ENCODE peak calls at places on chromosomes 1 and 21, in nine cellular contexts. C, S, Q, M, E, U, T, W and V are unnamed samples. For H3K4me1, the result is how much of the 10 kb centered on the place peaks cover.

GRCh38 chr1:187911820-187912219 is 1083.1 kb downstream of the PLA2G4A start:
- DNase-seq in C (no peak), S (no peak), Q (no peak), M (no peak), E (no peak), U (no peak), T (no peak), W (no peak), V (no peak)

GRCh38 chr1:89540406-89540970 is 15.9 kb downstream of the LRRC8B start:
- DNase-seq in C (no peak), S (no peak), Q (no peak), M (no peak), E (no peak), U (no peak), T (no peak), W (no peak), V (no peak)

GRCh38 chr1:241212624-241213023 is 144.4 kb downstream of the RGS7 start:
- DNase-seq in C (no peak), S (no peak), Q (no peak), M (no peak), E (no peak), U (no peak), T (no peak), W (no peak), V (no peak)

GRCh38 chr1:55378582-55378981 is 163.4 kb upstream of the USP24 start:
- DNase-seq in C (no peak), S (peak), Q (no peak), M (no peak), E (no peak), U (no peak), T (no peak), W (peak), V (peak)

GRCh38 chr1:66585002-66585401 is 51.0 kb downstream of the SGIP1 start:
- DNase-seq in C (no peak), S (no peak), Q (no peak), M (no peak), E (no peak), U (no peak), T (no peak), W (no peak), V (no peak)

GRCh38 chr1:227940791-227941241 is 6.9 kb downstream of the WNT9A start:
- DNase-seq in C (no peak), S (no peak), Q (no peak), M (peak), E (no peak), U (no peak), T (peak), W (no peak), V (no peak)

GRCh38 chr1:207884276-207885029 is 26.5 kb downstream of the CD34 start:
- DNase-seq in C (no peak), S (no peak), Q (no peak), M (no peak), E (no peak), U (no peak), T (no peak), W (no peak), V (no peak)

GRCh38 chr1:163596541-163597258 is 274.9 kb downstream of the NUF2 start:
- DNase-seq in C (no peak), S (peak), Q (no peak), M (no peak), E (no peak), U (no peak), T (no peak), W (no peak), V (no peak)

GRCh38 chr1:11927866-11928592 is 1.8 kb upstream of the KIAA2013 start:
- DNase-seq in C (no peak), S (no peak), Q (no peak), M (no peak), E (no peak), U (no peak), T (no peak), W (peak), V (no peak)

GRCh38 chr1:222390181-222390580 is 157.7 kb downstream of the HHIPL2 start:
- DNase-seq in C (no peak), S (no peak), Q (no peak), M (no peak), E (no peak), U (no peak), T (no peak), W (peak), V (no peak)

GRCh38 chr1:30335997-30336390 is 387.4 kb downstream of the MATN1 start:
- DNase-seq in C (no peak), S (no peak), Q (no peak), M (no peak), E (no peak), U (no peak), T (no peak), W (no peak), V (no peak)

DNA sequence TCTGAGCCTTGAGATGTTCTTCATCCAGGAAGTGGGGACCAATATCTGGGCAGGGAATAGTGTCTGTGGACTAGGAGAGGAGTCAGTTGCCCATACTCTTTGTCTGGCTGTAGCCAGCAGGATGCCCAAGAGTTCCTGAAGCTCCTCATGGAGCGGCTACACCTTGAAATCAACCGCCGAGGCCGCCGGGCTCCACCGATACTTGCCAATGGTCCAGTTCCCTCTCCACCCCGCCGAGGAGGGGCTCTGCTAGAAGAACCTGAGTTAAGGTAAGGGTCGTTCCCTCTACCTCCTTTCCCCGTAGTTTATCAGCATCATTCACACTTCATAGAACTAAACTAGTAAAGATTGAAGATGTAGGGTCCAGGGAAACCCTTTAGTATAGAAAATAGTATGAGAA is 3.4 kb upstream of the PPOX start:
- DNase-seq in C (no peak), S (no peak), Q (no peak), M (no peak), E (no peak), U (no peak), T (no peak), W (no peak), V (no peak)
- H3K4me1 ChIP-seq in C (under half), S (under half), Q (under half), M (under half), E (under half), U (under half), T (under half), W (under half), V (under half)

GRCh38 chr1:212471286-212471685 is 38.6 kb downstream of the NENF start:
- DNase-seq in C (no peak), S (no peak), Q (no peak), M (no peak), E (no peak), U (no peak), T (no peak), W (no peak), V (no peak)
- H3K4me1 ChIP-seq in C (under half), S (under half), Q (under half), M (under half), E (under half), U (under half), T (under half), W (under half), V (under half)

GRCh38 chr1:160043543-160043942 is 11.8 kb upstream of the PIGM start:
- DNase-seq in C (no peak), S (no peak), Q (no peak), M (no peak), E (no peak), U (no peak), T (no peak), W (no peak), V (no peak)

GRCh38 chr1:160045653-160046052 is 13.9 kb upstream of the PIGM start:
- DNase-seq in C (no peak), S (no peak), Q (no peak), M (no peak), E (no peak), U (no peak), T (no peak), W (no peak), V (no peak)

DNA sequence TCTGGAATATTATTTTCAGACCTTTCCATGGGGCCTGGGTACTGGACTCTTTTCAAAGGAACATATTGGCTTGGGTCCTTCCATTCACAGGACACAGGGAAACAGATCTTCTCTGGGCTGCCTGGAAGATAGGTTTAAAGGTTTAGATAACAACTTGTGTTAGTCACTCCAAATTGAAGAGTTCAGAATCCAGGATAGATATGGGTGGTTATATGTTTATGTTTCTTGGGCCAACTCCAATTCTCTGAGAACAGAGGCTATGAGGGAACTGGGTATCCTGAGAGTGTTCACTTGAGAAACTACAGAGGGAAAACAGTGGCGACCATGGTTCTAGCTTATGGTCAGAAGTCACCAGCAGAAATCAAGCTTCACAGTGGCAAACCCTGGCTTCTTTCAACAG is 8.7 kb upstream of the PIGM start:
- DNase-seq in C (no peak), S (no peak), Q (no peak), M (no peak), E (no peak), U (no peak), T (no peak), W (no peak), V (no peak)
- H3K4me1 ChIP-seq in C (under half), S (under half), Q (under half), M (under half), E (under half), U (under half), T (under half), W (under half), V (under half)

DNA sequence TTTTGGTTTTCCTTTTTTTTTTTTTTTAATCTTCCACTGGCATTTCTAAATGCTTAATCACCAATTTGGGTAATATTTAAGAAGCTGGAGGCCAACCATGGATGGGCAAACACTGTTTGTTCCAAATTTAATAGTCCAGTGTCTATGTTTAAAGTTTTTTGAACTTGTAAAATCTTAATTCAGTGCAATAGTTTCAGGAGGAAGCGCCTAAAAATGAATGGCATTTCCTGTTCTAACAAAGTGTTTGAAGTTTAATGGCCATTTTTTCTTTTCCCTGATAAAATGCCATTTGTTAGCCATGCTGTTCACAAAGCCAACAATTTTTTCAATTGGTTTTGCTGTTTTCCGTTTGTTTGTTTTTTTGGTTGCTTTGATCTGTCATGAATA is 552.1 kb downstream of the LMO4 start:
- DNase-seq in C (no peak), S (no peak), Q (no peak), M (no peak), E (no peak), U (no peak), T (no peak), W (peak), V (no peak)
- H3K4me1 ChIP-seq in C (under half), S (under half), Q (under half), M (under half), E (under half), U (under half), T (under half), W (under half), V (under half)

GRCh38 chr21:38314534-38314933 is 57.7 kb downstream of the KCNJ15 start:
- DNase-seq in C (no peak), S (no peak), Q (no peak), M (no peak), E (no peak), U (no peak), T (no peak), W (no peak), V (no peak)
- H3K4me1 ChIP-seq in C (under half), S (under half), Q (under half), M (under half), E (under half), U (under half), T (under half), W (under half), V (under half)

DNA sequence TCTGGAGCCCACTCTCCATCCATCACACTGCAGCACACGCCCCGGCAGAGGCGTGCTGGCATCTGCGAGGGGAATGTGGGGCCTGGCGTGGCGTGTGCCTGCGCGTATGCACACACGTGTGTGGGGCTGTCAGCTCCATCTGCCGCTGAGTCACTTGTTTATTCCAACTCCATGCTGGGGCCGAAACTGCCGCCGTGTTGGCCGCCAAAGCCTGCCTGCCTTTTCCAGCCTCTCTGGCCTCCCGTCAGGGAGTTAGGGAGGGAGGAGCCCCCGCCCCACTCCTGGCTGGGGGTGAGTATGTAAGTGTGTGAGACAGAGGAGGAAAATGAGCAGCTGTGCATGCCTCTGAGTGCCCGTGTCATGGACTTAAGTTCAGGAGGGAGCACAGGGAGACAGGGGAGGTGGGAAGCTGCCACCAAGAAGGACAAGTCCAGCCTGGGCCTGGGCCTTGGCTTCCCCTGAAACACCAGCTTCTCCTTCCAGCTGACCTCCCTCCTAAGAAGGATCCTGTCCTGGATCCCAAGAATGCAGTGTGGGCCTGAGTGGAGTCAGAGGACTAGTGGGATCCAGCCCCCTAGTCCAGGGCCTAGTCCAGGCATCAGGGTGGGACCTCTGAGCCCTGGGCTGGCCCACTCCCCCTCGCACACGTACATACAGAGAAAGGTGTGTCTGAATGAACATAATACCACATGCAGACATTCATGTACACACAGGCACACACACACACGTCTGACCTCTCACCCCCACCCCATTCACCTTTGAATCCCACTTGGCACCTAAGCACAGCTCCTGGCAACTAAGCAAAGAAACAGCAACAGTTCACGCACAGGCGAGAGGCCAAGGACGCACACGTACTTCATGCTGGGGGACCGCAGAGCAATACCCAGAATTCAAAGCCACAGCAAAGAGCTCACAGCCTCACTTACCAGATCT is 24.7 kb downstream of the MEF2D start:
- DNase-seq in C (no peak), S (no peak), Q (no peak), M (peak), E (no peak), U (peak), T (no peak), W (peak), V (no peak)
- H3K4me1 ChIP-seq in C (under half), S (under half), Q (under half), M (under half), E (under half), U (half or more), T (under half), W (under half), V (under half)

GRCh38 chr1:224501836-224502235 is 67.2 kb upstream of the WDR26 start:
- DNase-seq in C (no peak), S (no peak), Q (no peak), M (no peak), E (no peak), U (no peak), T (no peak), W (no peak), V (no peak)
- H3K4me1 ChIP-seq in C (half or more), S (under half), Q (under half), M (under half), E (under half), U (under half), T (under half), W (half or more), V (under half)